ENCODE peak calls at places on chromosome 4, in ten cellular contexts. J is testis, X is adipocyte, Z is dorsolateral prefrontal cortex, S is HCT116, Q is IMR-90, M is GM23248, D is aorta, V is mesendoderm, R is tibial artery. W is an unnamed sample.

GRCh38 chr4:189124149-189124758 is 816.4 kb upstream of the FRG1 start:
- DNase-seq in J (peak), X (peak), Z (peak), S (peak), Q (peak), M (peak), D (no peak), V (peak), R (no peak), W (peak)

GRCh38 chr4:166121897-166122296 is 248.9 kb downstream of the TLL1 start:
- DNase-seq in J (no peak), X (peak), Z (no peak), S (no peak), Q (no peak), M (no peak), D (no peak), V (peak), R (no peak), W (no peak)

GRCh38 chr4:98939892-98940298 is 11.0 kb upstream of the EIF4E start:
- DNase-seq in J (no peak), X (peak), Z (no peak), S (peak), Q (peak), M (peak), D (no peak), V (peak), R (no peak), W (peak)

GRCh38 chr4:81256059-81256635 is 41.1 kb upstream of the PRKG2 start:
- DNase-seq in J (no peak), X (no peak), Z (no peak), S (no peak), Q (no peak), M (peak), D (no peak), V (no peak), R (no peak), W (no peak)

GRCh38 chr4:152267811-152268210 is 268.1 kb downstream of the FBXW7 start:
- DNase-seq in J (no peak), X (no peak), Z (no peak), S (no peak), Q (no peak), M (no peak), D (no peak), V (no peak), R (no peak), W (no peak)

GRCh38 chr4:94804613-94805012 is 46.9 kb downstream of the BMPR1B start:
- DNase-seq in J (no peak), X (no peak), Z (no peak), S (no peak), Q (no peak), M (no peak), D (no peak), V (no peak), R (no peak), W (no peak)

GRCh38 chr4:773214-773613 is 52.7 kb downstream of the CPLX1 start:
- DNase-seq in J (no peak), X (no peak), Z (no peak), S (no peak), Q (no peak), M (no peak), D (no peak), V (no peak), R (no peak), W (no peak)

GRCh38 chr4:535924-536281 is 36.9 kb downstream of the PIGG start:
- DNase-seq in J (no peak), X (no peak), Z (no peak), S (no peak), Q (no peak), M (no peak), D (no peak), V (no peak), R (no peak), W (no peak)

GRCh38 chr4:174119818-174120217 is 163.6 kb downstream of the FBXO8 start:
- DNase-seq in J (no peak), X (peak), Z (no peak), S (no peak), Q (no peak), M (peak), D (no peak), V (no peak), R (no peak), W (peak)

GRCh38 chr4:139808381-139809206 is 143.0 kb downstream of the MGST2 start:
- DNase-seq in J (no peak), X (no peak), Z (no peak), S (no peak), Q (peak), M (no peak), D (no peak), V (no peak), R (no peak), W (no peak)

GRCh38 chr4:176435891-176436499 is 116.2 kb downstream of the SPCS3 start:
- DNase-seq in J (no peak), X (peak), Z (no peak), S (no peak), Q (peak), M (peak), D (no peak), V (no peak), R (no peak), W (peak)

GRCh38 chr4:124135409-124135813 is 577.1 kb downstream of the ANKRD50 start:
- DNase-seq in J (no peak), X (no peak), Z (no peak), S (no peak), Q (peak), M (peak), D (no peak), V (no peak), R (no peak), W (peak)

GRCh38 chr4:87933337-87933736 is 42.2 kb upstream of the SPP1 start:
- DNase-seq in J (no peak), X (no peak), Z (no peak), S (no peak), Q (no peak), M (no peak), D (no peak), V (no peak), R (no peak), W (no peak)

GRCh38 chr4:92519727-92520126 is 216.0 kb downstream of the GRID2 start:
- DNase-seq in J (no peak), X (no peak), Z (no peak), S (no peak), Q (no peak), M (no peak), D (no peak), V (peak), R (no peak), W (no peak)

GRCh38 chr4:29853843-29854242 is 866.3 kb upstream of the PCDH7 start:
- DNase-seq in J (no peak), X (no peak), Z (no peak), S (no peak), Q (no peak), M (no peak), D (no peak), V (peak), R (no peak), W (no peak)

GRCh38 chr4:163332526-163333405 is at the start of gene NPY1R:
- DNase-seq in J (peak), X (peak), Z (peak), S (peak), Q (peak), M (peak), D (peak), V (peak), R (peak), W (peak)

GRCh38 chr4:38760915-38761314 is 21.9 kb downstream of the TLR10 start:
- DNase-seq in J (no peak), X (no peak), Z (no peak), S (no peak), Q (no peak), M (no peak), D (no peak), V (no peak), R (no peak), W (no peak)

GRCh38 chr4:152063301-152064235 is 302.8 kb upstream of the GATB start:
- DNase-seq in J (no peak), X (peak), Z (no peak), S (no peak), Q (no peak), M (peak), D (no peak), V (peak), R (no peak), W (no peak)

GRCh38 chr4:101961144-101961543 is 170.6 kb downstream of the BANK1 start:
- DNase-seq in J (no peak), X (peak), Z (no peak), S (peak), Q (no peak), M (peak), D (no peak), V (peak), R (no peak), W (peak)

GRCh38 chr4:36823199-36823967 is 421.2 kb upstream of the NWD2 start:
- DNase-seq in J (no peak), X (no peak), Z (no peak), S (no peak), Q (no peak), M (no peak), D (no peak), V (peak), R (no peak), W (no peak)

GRCh38 chr4:66430856-66431255 is 760.6 kb upstream of the EPHA5 start:
- DNase-seq in J (no peak), X (peak), Z (no peak), S (no peak), Q (peak), M (no peak), D (no peak), V (peak), R (no peak), W (peak)

GRCh38 chr4:117400039-117400835 is 314.9 kb upstream of the TRAM1L1 start:
- DNase-seq in J (no peak), X (peak), Z (no peak), S (peak), Q (peak), M (peak), D (no peak), V (peak), R (no peak), W (peak)

GRCh38 chr4:48801739-48802138 is 21.7 kb upstream of the FRYL start:
- DNase-seq in J (no peak), X (peak), Z (no peak), S (no peak), Q (no peak), M (no peak), D (no peak), V (no peak), R (no peak), W (no peak)

GRCh38 chr4:144656857-144657256 is 10.9 kb downstream of the HHIP start:
- DNase-seq in J (peak), X (no peak), Z (no peak), S (no peak), Q (peak), M (no peak), D (no peak), V (no peak), R (no peak), W (peak)

DNA sequence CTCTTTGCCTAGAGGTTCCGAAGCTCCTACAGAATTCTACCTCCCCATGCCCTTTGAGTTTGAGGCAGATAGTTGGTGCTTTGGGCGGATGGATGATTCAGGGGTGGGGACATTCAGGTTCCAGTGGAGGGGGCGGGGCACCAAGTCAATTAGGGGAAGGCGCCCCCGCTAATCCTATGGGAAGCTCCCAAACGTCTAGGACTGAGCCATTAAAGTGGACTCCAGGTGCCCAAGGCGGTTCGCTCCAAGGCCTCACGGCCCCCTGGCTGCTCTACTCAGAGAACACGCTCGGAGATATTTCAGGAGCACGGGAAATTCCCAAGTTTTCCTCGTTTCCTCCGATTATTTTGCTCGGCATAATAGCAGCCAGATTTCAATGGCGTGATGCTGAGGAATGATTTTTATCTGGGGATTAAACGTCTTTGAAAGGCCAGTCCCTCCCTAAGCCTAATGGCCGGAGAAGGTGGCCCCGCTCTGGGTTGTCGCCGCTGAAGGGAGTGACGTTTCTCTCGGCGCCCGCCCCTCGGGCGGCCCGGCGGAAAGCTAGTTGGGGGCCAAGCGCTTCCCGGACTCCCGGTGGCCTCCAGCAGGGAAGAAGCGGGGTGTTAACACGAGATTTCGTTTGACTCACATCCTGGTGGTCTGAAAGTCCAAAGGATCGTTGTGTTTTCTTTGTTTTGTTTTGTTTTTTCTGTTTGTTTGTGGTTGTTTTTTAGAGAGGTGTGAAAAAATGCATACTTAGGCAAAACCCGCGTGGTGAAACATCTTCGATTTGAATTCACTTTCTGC is 1.5 kb downstream of the MSX1 start:
- DNase-seq in J (no peak), X (peak), Z (no peak), S (no peak), Q (peak), M (peak), D (no peak), V (peak), R (no peak), W (peak)
- H3K4me3 ChIP-seq in J (peak), X (peak), Z (peak), S (peak), Q (peak), M (peak), D (peak), V (peak), R (peak), W (peak)

GRCh38 chr4:119623025-119623424 is 5.6 kb downstream of the PDE5A start:
- DNase-seq in J (no peak), X (peak), Z (no peak), S (no peak), Q (peak), M (peak), D (no peak), V (no peak), R (no peak), W (peak)
- H3K4me3 ChIP-seq in J (no peak), X (no peak), Z (no peak), S (no peak), Q (peak), M (no peak), D (peak), V (no peak), R (no peak), W (no peak)

DNA sequence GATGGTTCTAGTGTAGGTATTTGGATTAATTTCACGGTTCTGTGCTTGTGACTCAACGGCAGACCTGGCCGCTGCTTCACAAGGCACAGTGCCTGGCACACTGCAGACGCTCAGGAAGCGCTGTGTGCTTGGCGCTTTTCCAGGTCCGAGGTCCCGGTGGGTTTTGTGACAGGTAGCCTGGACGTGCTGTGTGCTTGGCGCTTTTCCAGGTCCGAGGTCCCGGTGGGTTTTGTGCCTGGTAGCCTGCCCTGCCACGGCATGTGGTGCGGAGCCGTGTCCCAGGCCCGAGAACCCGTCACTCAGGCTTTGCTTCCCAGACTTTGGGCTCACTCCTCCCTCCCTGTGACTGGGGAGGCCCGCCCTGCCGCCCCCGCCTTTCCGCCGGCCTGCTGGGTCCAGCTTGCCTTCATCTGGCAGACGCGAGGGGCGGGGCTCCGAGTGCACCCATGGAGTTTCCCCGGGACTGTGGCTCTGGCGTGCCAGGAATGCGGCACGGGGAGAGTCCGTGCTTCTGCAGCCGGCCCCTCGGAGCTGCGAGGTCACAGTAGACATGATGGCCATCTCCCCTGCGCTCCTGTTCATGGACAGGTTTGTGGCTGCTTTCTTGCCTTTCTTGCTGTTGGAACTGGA is 44.2 kb downstream of the TBC1D14 start:
- DNase-seq in J (peak), X (peak), Z (no peak), S (peak), Q (peak), M (peak), D (peak), V (peak), R (peak), W (peak)
- H3K4me3 ChIP-seq in J (peak), X (peak), Z (peak), S (peak), Q (no peak), M (peak), D (no peak), V (no peak), R (peak), W (no peak)

GRCh38 chr4:56655209-56655626 is 25.9 kb downstream of the HOPX start:
- DNase-seq in J (peak), X (peak), Z (peak), S (no peak), Q (peak), M (peak), D (no peak), V (peak), R (no peak), W (peak)
- H3K4me3 ChIP-seq in J (peak), X (peak), Z (peak), S (no peak), Q (peak), M (peak), D (peak), V (peak), R (peak), W (peak)

DNA sequence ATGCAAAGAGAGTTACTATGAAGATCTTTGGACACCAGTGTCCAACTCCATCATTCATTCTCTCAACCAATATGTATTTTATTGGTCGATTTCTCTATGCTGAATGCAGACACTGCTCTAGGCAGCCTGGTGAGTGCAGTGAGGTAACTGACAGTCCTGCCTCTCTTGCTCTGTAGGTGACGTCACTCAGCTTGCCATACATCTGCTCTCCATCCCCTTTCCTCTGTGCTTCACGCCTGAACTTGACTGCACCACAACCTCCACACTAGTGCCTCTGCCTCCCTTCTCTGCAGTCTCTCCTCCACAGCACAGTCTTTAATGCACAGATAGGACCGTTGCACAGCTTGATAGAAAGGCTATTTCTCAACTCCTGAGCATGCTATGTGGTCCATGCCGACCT is 344.9 kb upstream of the NOCT start:
- DNase-seq in J (no peak), X (no peak), Z (no peak), S (no peak), Q (no peak), M (no peak), D (no peak), V (no peak), R (no peak), W (no peak)
- H3K4me3 ChIP-seq in J (no peak), X (no peak), Z (no peak), S (no peak), Q (no peak), M (no peak), D (no peak), V (no peak), R (no peak), W (no peak)

DNA sequence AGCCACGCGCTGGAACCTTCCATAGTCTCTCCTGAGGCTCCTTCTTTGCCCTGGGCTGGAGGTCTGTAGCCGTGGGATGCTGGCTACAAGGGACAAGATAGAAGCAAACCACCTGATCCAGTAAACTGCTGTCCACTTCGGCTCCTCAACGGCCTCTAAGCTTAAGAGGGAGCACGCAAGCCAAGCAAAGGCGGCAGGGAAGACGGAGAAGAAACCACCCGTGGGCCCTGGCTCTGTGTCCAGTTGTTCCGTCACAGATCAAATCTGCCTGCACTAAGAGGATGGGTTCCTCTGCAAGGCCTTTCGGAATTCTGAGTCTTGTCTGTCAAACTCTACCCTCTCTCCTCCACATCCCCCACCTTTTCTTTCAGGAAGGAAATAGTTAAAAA is 401 bp upstream of the EDNRA start:
- DNase-seq in J (peak), X (no peak), Z (no peak), S (no peak), Q (no peak), M (no peak), D (no peak), V (no peak), R (peak), W (no peak)
- H3K4me3 ChIP-seq in J (peak), X (peak), Z (peak), S (peak), Q (peak), M (peak), D (peak), V (peak), R (peak), W (peak)

DNA sequence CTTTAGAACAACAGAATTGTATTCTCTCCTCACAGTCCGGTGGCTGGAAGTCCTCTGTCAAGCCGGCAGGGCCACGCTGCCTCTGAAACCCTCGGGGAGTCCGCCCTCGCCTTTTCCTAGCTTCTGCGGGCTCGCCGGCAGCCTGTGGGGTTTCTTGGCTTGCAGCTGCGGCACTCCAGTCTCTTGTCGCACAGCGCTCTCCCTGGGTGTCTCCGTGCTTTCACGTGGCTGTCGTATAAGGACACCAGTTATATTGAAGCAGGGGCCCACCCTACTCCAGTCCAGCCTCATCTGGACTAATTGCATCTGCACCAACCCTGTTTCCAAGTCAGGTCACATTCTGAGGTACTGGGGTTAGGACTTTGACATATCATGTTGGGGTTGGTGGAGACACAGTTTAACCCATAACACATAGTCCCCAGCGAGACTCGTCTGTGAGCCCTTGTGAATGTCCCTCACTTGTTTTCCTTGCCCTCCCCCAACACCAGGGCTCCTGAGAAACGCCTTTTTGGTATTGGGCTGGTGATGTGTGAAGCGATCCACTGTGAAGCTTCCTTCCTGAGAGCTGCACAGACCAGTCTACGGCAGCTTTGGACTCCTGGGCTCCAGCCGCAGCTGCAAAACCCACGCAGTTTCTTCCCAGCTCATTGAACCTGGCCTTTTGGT is 22.7 kb downstream of the TMEM131L start:
- DNase-seq in J (no peak), X (no peak), Z (peak), S (no peak), Q (no peak), M (peak), D (peak), V (no peak), R (peak), W (peak)
- H3K4me3 ChIP-seq in J (no peak), X (peak), Z (peak), S (no peak), Q (no peak), M (no peak), D (no peak), V (no peak), R (peak), W (no peak)